ENCODE peak calls at places on chromosome 12, in six cellular contexts. F, G, A, U, C and H are unnamed samples.

GRCh38 chr12:116540617-116541152 is 18.5 kb upstream of the MAP1LC3B2 start:
- DNase-seq in U (no peak), F (no peak), C (no peak), G (no peak), A (no peak), H (no peak)

GRCh38 chr12:19799216-19799615 is 359.9 kb downstream of the AEBP2 start:
- DNase-seq in C (no peak), G (no peak), U (no peak), A (peak; percentile 86), F (no peak), H (no peak)

GRCh38 chr12:38736821-38737220 is 168.6 kb downstream of the CPNE8 start:
- DNase-seq in F (no peak), C (no peak), A (no peak), U (no peak), G (no peak), H (no peak)

GRCh38 chr12:6950944-6951540 is at the start of gene PTPN6:
- DNase-seq in A (no peak), C (no peak), U (no peak), G (peak; percentile 33), F (peak; percentile 86), H (peak; percentile 82)

GRCh38 chr12:104792570-104792969 is 165.5 kb downstream of the SLC41A2 start:
- DNase-seq in U (no peak), F (no peak), G (peak; percentile 77), C (no peak), A (peak; percentile 77), H (no peak)

GRCh38 chr12:6272300-6273208 is 37.9 kb upstream of the PLEKHG6 start:
- DNase-seq in A (no peak), G (no peak), C (no peak), F (peak; percentile 87), U (no peak), H (peak; percentile 90)

GRCh38 chr12:50105913-50106450 is 2.2 kb downstream of the GPD1 start:
- DNase-seq in A (no peak), C (no peak), G (no peak), U (no peak), F (no peak), H (no peak)

GRCh38 chr12:122081108-122081696 is 2.6 kb downstream of the MLXIP start:
- DNase-seq in U (no peak), G (peak; percentile 35), F (no peak), C (no peak), A (no peak), H (no peak)

GRCh38 chr12:104825408-104825807 is 132.7 kb downstream of the SLC41A2 start:
- DNase-seq in F (no peak), A (no peak), U (no peak), G (no peak), C (no peak), H (no peak)

GRCh38 chr12:96237465-96238077 is 43.4 kb downstream of the ELK3 start:
- DNase-seq in A (peak; percentile 98), U (no peak), F (no peak), G (peak; percentile 76), C (no peak), H (no peak)

GRCh38 chr12:101459642-101460346 is 15.3 kb upstream of the SPIC start:
- DNase-seq in C (no peak), U (no peak), F (no peak), A (no peak), G (no peak), H (no peak)

GRCh38 chr12:32773686-32774085 is 18.0 kb upstream of the YARS2 start:
- DNase-seq in G (no peak), A (no peak), F (no peak), U (no peak), C (no peak), H (no peak)

GRCh38 chr12:91040356-91040755 is 17.5 kb downstream of the KERA start:
- DNase-seq in C (no peak), A (no peak), U (no peak), F (no peak), G (no peak), H (no peak)

GRCh38 chr12:47361389-47362031 is 281.8 kb upstream of the AMIGO2 start:
- DNase-seq in F (no peak), C (no peak), G (peak; percentile 16), U (no peak), A (no peak), H (peak; percentile 48)

GRCh38 chr12:121579981-121580868 is 598 bp downstream of the KDM2B start:
- DNase-seq in U (peak; percentile 85), A (peak; percentile 62), G (peak; percentile 79), F (peak; percentile 92), C (peak; percentile 44), H (peak; percentile 95)

GRCh38 chr12:82708507-82708906 is 21.8 kb downstream of the TMTC2 start:
- DNase-seq in F (no peak), U (no peak), A (peak; percentile 43), C (no peak), G (no peak), H (no peak)

GRCh38 chr12:103852498-103852992 is 11.5 kb upstream of the NT5DC3 start:
- DNase-seq in C (no peak), F (no peak), U (no peak), G (no peak), A (no peak), H (no peak)

GRCh38 chr12:63052696-63053095 is 98.3 kb downstream of the AVPR1A start:
- DNase-seq in G (no peak), U (no peak), A (no peak), C (no peak), F (no peak), H (no peak)

GRCh38 chr12:26319511-26319910 is 124.1 kb downstream of the SSPN start:
- DNase-seq in G (peak; percentile 60), F (peak; percentile 81), U (no peak), C (no peak), A (no peak), H (no peak)

GRCh38 chr12:26606911-26607310 is 226.1 kb downstream of the ITPR2 start:
- DNase-seq in A (no peak), C (no peak), U (no peak), G (no peak), F (no peak), H (no peak)

GRCh38 chr12:101599311-101599710 is 4.5 kb downstream of the MYBPC1 start:
- DNase-seq in U (no peak), C (no peak), G (no peak), F (no peak), A (no peak), H (no peak)

GRCh38 chr12:54394281-54394719 is 9.8 kb upstream of the ZNF385A start:
- DNase-seq in G (no peak), U (no peak), A (peak; percentile 44), F (peak; percentile 18), C (no peak), H (no peak)

GRCh38 chr12:76080729-76081415 is 3.6 kb downstream of the NAP1L1 start:
- DNase-seq in G (no peak), A (no peak), F (no peak), C (no peak), U (no peak), H (no peak)

GRCh38 chr12:128938886-128939285 is 85.6 kb downstream of the GLT1D1 start:
- DNase-seq in F (no peak), U (no peak), A (no peak), C (no peak), G (no peak), H (peak; percentile 74)

GRCh38 chr12:452667-453210 is 7.0 kb upstream of the B4GALNT3 start:
- DNase-seq in A (no peak), U (no peak), F (no peak), G (peak; percentile 17), C (no peak), H (peak; percentile 49)

GRCh38 chr12:93390565-93391297 is 13.0 kb downstream of the NUDT4 start:
- DNase-seq in F (no peak), A (no peak), U (no peak), C (no peak), G (peak; percentile 43), H (no peak)

GRCh38 chr12:57049890-57050289 is at the start of gene MYO1A:
- DNase-seq in C (no peak), U (peak; percentile 17), F (no peak), G (no peak), A (no peak), H (no peak)